ENCODE peak calls at places on chromosomes 3 and 15, in ten cellular contexts. K is HCT116, F is H1, Q is HL-60, M is HepG2, L is stomach, I is sigmoid colon, P is suprapubic skin, Z is Panc1, E is prostate gland. N is an unnamed sample.

GRCh38 chr15:62742409-62743171 is 300.0 kb upstream of the TPM1 start:
- DNase-seq in F (no peak), P (peak), Z (peak), E (peak), L (peak), K (peak), Q (no peak), M (peak), I (peak), N (peak)

GRCh38 chr3:56799251-56799882 is 2.4 kb downstream of the ARHGEF3 start:
- DNase-seq in M (peak), E (peak), Q (no peak), Z (no peak), F (no peak), L (no peak), P (no peak), K (peak), I (no peak), N (no peak)

GRCh38 chr3:194109192-194109863 is 26.6 kb upstream of the HES1 start:
- DNase-seq in E (no peak), L (no peak), Q (no peak), I (no peak), M (no peak), P (no peak), K (no peak), F (no peak), Z (no peak), N (no peak)

GRCh38 chr3:135503429-135504083 is 462.0 kb upstream of the PPP2R3A start:
- DNase-seq in F (peak), Q (peak), K (peak), M (peak), P (no peak), L (peak), Z (peak), I (peak), E (peak), N (no peak)

GRCh38 chr3:162605651-162606204 is 1109.1 kb downstream of the OTOL1 start:
- DNase-seq in P (no peak), E (no peak), Z (no peak), L (no peak), M (no peak), Q (no peak), I (no peak), F (no peak), K (no peak), N (no peak)

GRCh38 chr3:57556459-57557087 is 499 bp downstream of the PDE12 start:
- DNase-seq in Q (no peak), M (no peak), P (peak), K (no peak), I (peak), Z (no peak), L (peak), E (no peak), F (peak), N (no peak)

GRCh38 chr3:128486692-128487537 is 6.1 kb downstream of the GATA2 start:
- DNase-seq in L (no peak), Q (no peak), I (no peak), F (no peak), P (peak), M (no peak), E (no peak), K (no peak), Z (no peak), N (no peak)

GRCh38 chr15:66679657-66680108 is 22.4 kb upstream of the SMAD6 start:
- DNase-seq in L (peak), Z (no peak), P (no peak), E (peak), K (no peak), F (peak), Q (no peak), I (no peak), M (peak), N (no peak)

GRCh38 chr3:129230311-129231019 is 18.9 kb upstream of the COPG1 start:
- DNase-seq in P (no peak), K (no peak), M (peak), F (no peak), Q (peak), L (no peak), I (no peak), Z (peak), E (no peak), N (no peak)

GRCh38 chr3:100009285-100010086 is 104.8 kb downstream of the FILIP1L start:
- DNase-seq in Q (no peak), P (no peak), F (no peak), M (no peak), I (no peak), L (no peak), K (no peak), E (no peak), Z (no peak), N (no peak)

GRCh38 chr3:111917300-111917699 is 58.2 kb downstream of the PHLDB2 start:
- DNase-seq in F (no peak), K (peak), P (no peak), L (no peak), E (no peak), I (no peak), Z (no peak), Q (no peak), M (no peak), N (no peak)

GRCh38 chr3:171228228-171228627 is 201.7 kb upstream of the SLC2A2 start:
- DNase-seq in F (no peak), I (no peak), M (peak), L (no peak), Z (no peak), P (no peak), K (no peak), E (no peak), Q (no peak), N (no peak)

GRCh38 chr15:29674661-29675533 is 147.4 kb downstream of the TJP1 start:
- DNase-seq in Q (no peak), Z (no peak), F (peak), I (no peak), L (peak), M (peak), K (no peak), P (no peak), E (no peak), N (no peak)

GRCh38 chr15:79208179-79208578 is 74.3 kb upstream of the ANKRD34C start:
- DNase-seq in P (no peak), K (no peak), F (no peak), M (no peak), Z (no peak), I (no peak), L (no peak), E (no peak), Q (no peak), N (no peak)

GRCh38 chr3:147305533-147306241 is 100.7 kb downstream of the ZIC4 start:
- DNase-seq in K (no peak), F (no peak), I (no peak), L (no peak), P (no peak), M (no peak), Z (no peak), Q (no peak), E (no peak), N (no peak)

GRCh38 chr3:69309810-69310209 is 76.1 kb downstream of the FRMD4B start:
- DNase-seq in P (no peak), E (no peak), M (peak), I (no peak), Z (no peak), Q (no peak), F (no peak), L (no peak), K (peak), N (no peak)

GRCh38 chr3:13075318-13075717 is 2.1 kb upstream of the IQSEC1 start:
- DNase-seq in M (no peak), Z (no peak), K (no peak), F (no peak), Q (no peak), I (no peak), L (no peak), P (no peak), E (no peak), N (no peak)

GRCh38 chr3:144031938-144032337 is 60.3 kb downstream of the DIPK2A start:
- DNase-seq in P (peak), Z (no peak), F (no peak), Q (no peak), L (peak), K (no peak), I (peak), M (no peak), E (peak), N (no peak)

GRCh38 chr3:88321696-88322095 is 171.9 kb downstream of the C3orf38 start:
- DNase-seq in M (no peak), F (no peak), Q (no peak), Z (no peak), I (no peak), P (no peak), K (no peak), L (no peak), E (no peak), N (no peak)

GRCh38 chr15:68326711-68327412 is 49.3 kb downstream of the FEM1B start:
- DNase-seq in I (no peak), M (no peak), Z (no peak), Q (no peak), E (no peak), K (no peak), L (no peak), P (no peak), F (no peak), N (no peak)

GRCh38 chr3:38454884-38455638 is 1.4 kb downstream of the ACVR2B start:
- DNase-seq in Z (no peak), L (peak), I (peak), K (no peak), P (peak), M (peak), Q (no peak), F (peak), E (peak), N (no peak)

GRCh38 chr15:90001062-90001682 is at the start of gene ZNF710:
- DNase-seq in M (no peak), K (no peak), I (peak), Z (no peak), E (peak), Q (no peak), L (no peak), F (peak), P (peak), N (no peak)
- TF ChIP-seq POLR2AphosphoS5 in M (no peak), K (no peak), I (peak), Z (no peak), E (peak), Q (no peak), L (no peak), F (peak), P (no peak), N (no peak)

GRCh38 chr15:22989576-22990477 is 9.7 kb upstream of the CYFIP1 start:
- DNase-seq in Q (no peak), P (peak), E (no peak), K (no peak), Z (no peak), M (no peak), L (peak), I (peak), F (no peak), N (no peak)
- H3K27ac ChIP-seq in Q (no peak), P (no peak), E (no peak), K (no peak), Z (no peak), M (no peak), L (peak), I (no peak), F (no peak), N (no peak)

DNA sequence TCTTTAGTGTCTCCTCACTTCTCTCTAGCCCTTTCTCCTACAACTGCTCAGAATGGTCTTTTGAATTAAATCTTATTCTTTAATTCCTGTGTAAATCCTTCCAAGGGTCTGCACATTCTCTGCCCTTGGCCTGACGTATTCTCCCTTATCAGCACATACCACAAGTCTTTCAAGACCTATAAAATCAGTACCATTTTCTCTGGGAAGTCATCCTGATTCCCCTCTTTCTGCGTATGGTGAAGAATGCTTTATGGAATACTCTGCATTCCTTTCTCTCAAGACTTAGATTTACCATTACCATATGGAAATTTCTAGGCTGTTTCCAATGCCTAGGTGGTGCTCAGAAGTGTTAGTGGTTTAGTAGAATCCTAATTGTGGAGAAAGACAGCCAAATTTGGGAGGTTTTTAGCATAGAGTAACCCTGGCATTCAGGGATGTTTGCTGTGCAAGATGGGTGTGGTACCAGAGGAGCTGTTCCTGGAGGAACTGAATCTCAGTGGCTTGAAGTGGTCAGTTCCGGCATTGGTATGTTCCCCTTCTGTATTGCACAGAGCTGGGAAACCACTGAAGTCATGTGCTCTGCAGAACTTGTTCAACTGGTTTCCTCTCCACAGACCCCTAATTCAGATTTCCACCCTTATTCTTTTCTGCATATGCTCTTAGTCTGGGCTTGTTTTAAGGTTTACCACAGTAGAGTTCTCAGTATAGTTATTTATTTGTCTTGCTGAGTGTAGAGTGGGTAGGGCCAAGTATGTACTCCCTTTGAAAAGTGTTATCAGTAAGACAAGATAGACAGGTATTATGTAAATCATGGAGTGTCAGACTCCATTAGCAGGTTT is 24.5 kb downstream of the IQGAP1 start:
- DNase-seq in P (no peak), I (no peak), F (no peak), E (peak), K (peak), L (peak), Z (no peak), M (no peak), Q (no peak), N (no peak)
- TF ChIP-seq POLR2AphosphoS5 in P (no peak), I (no peak), F (no peak), E (peak), K (peak), L (no peak), Z (no peak), M (no peak), Q (peak), N (no peak)

GRCh38 chr15:57335326-57336118 is 40.8 kb upstream of the CGNL1 start:
- DNase-seq in P (no peak), E (no peak), Q (no peak), Z (no peak), F (no peak), L (no peak), M (no peak), I (no peak), K (no peak), N (no peak)
- H3K27ac ChIP-seq in P (no peak), E (no peak), Q (no peak), Z (no peak), F (no peak), L (no peak), M (no peak), I (no peak), K (no peak), N (no peak)

DNA sequence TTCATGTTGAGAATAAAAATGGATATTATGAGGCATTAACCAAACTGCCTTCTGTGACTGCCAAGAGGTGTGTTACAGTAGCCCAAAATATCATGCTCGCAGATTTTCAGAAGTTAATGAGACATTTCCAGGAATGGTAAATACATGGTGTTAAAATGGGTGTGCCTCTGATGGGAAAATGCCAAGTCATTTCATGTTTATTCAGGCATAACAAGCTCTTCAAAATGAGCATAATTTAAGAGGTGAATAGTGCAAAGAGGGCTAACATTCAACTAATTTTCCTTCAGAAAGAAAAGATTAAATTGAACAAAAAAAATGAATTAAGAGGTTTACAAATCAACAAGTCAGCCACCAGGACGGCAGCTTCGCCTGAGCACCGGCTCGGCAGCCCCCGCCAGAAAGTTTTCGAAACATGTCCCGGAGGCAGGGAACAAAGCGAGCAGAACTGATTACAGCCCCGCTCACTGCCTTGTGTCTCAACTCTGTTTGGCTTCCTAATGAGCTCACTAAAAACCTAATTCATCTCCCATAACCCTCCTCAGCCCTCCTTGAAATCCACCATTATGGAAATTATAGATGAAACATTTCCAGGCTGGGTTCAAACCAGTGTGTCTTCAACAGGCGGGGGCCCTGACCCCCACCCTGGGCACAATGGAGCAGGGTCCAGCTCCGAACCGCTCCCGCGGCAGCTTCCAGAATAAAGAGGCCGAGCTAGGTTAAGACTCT is 44.0 kb downstream of the MEIS2 start:
- DNase-seq in Q (no peak), Z (no peak), F (no peak), E (peak), P (peak), M (no peak), L (no peak), K (no peak), I (peak), N (no peak)
- TF ChIP-seq POLR2AphosphoS5 in Q (no peak), Z (no peak), F (no peak), E (no peak), P (no peak), M (no peak), L (no peak), K (no peak), I (no peak), N (no peak)